ENCODE peak calls at places on chromosome 21, in seven cellular contexts. One of them, this sample, is unnamed.

GRCh38 chr21:9839011-9839661 is 682.2 kb upstream of the TPTE start:
- DNase-seq in GM23248: no peak
- DNase-seq in GM12865: no peak
- DNase-seq in CD4-positive, CD25-positive, alpha-beta regulatory T cell: no peak
- DNase-seq in esophagus squamous epithelium: no peak
- DNase-seq in epithelial cell of esophagus: no peak
- DNase-seq in fibroblast of lung: no peak
- DNase-seq in this sample: peak; percentile 89

GRCh38 chr21:35062016-35062415 is 12.9 kb upstream of the RUNX1 start:
- DNase-seq in GM23248: no peak
- DNase-seq in GM12865: no peak
- DNase-seq in CD4-positive, CD25-positive, alpha-beta regulatory T cell: no peak
- DNase-seq in esophagus squamous epithelium: no peak
- DNase-seq in epithelial cell of esophagus: no peak
- DNase-seq in fibroblast of lung: no peak
- DNase-seq in this sample: no peak

GRCh38 chr21:16709866-16710550 is 802.8 kb upstream of the CXADR start:
- DNase-seq in GM23248: peak; percentile 86
- DNase-seq in GM12865: no peak
- DNase-seq in CD4-positive, CD25-positive, alpha-beta regulatory T cell: no peak
- DNase-seq in esophagus squamous epithelium: no peak
- DNase-seq in epithelial cell of esophagus: no peak
- DNase-seq in fibroblast of lung: peak; percentile 79
- DNase-seq in this sample: no peak

GRCh38 chr21:35696644-35697043 is 363.7 kb downstream of the SETD4 start:
- DNase-seq in GM23248: no peak
- DNase-seq in GM12865: no peak
- DNase-seq in CD4-positive, CD25-positive, alpha-beta regulatory T cell: no peak
- DNase-seq in esophagus squamous epithelium: no peak
- DNase-seq in epithelial cell of esophagus: no peak
- DNase-seq in fibroblast of lung: no peak
- DNase-seq in this sample: no peak

GRCh38 chr21:30072496-30072895 is 94.1 kb downstream of the CLDN17 start:
- DNase-seq in GM23248: peak; percentile 79
- DNase-seq in GM12865: peak; percentile 7
- DNase-seq in CD4-positive, CD25-positive, alpha-beta regulatory T cell: peak; percentile 0
- DNase-seq in esophagus squamous epithelium: no peak
- DNase-seq in epithelial cell of esophagus: peak; percentile 81
- DNase-seq in fibroblast of lung: peak; percentile 0
- DNase-seq in this sample: no peak

GRCh38 chr21:17371470-17371869 is 141.4 kb upstream of the CXADR start:
- DNase-seq in GM23248: peak; percentile 85
- DNase-seq in GM12865: no peak
- DNase-seq in CD4-positive, CD25-positive, alpha-beta regulatory T cell: no peak
- DNase-seq in esophagus squamous epithelium: no peak
- DNase-seq in epithelial cell of esophagus: peak; percentile 81
- DNase-seq in fibroblast of lung: peak; percentile 85
- DNase-seq in this sample: no peak

GRCh38 chr21:46639489-46640386 is 4.3 kb downstream of the PRMT2 start:
- DNase-seq in GM23248: peak; percentile 64
- DNase-seq in GM12865: no peak
- DNase-seq in CD4-positive, CD25-positive, alpha-beta regulatory T cell: peak; percentile 36
- DNase-seq in esophagus squamous epithelium: no peak
- DNase-seq in epithelial cell of esophagus: peak; percentile 40
- DNase-seq in fibroblast of lung: peak; percentile 10
- DNase-seq in this sample: no peak

GRCh38 chr21:42493109-42494060 is 2.6 kb downstream of the RSPH1 start:
- DNase-seq in GM23248: no peak
- DNase-seq in GM12865: no peak
- DNase-seq in CD4-positive, CD25-positive, alpha-beta regulatory T cell: no peak
- DNase-seq in esophagus squamous epithelium: no peak
- DNase-seq in epithelial cell of esophagus: no peak
- DNase-seq in fibroblast of lung: no peak
- DNase-seq in this sample: no peak

GRCh38 chr21:38261851-38262250 is 5.1 kb downstream of the KCNJ15 start:
- DNase-seq in GM23248: peak; percentile 30
- DNase-seq in GM12865: no peak
- DNase-seq in CD4-positive, CD25-positive, alpha-beta regulatory T cell: no peak
- DNase-seq in esophagus squamous epithelium: no peak
- DNase-seq in epithelial cell of esophagus: no peak
- DNase-seq in fibroblast of lung: peak; percentile 46
- DNase-seq in this sample: no peak

GRCh38 chr21:42195378-42196031 is 23.4 kb upstream of the ABCG1 start:
- DNase-seq in GM23248: peak; percentile 32
- DNase-seq in GM12865: no peak
- DNase-seq in CD4-positive, CD25-positive, alpha-beta regulatory T cell: no peak
- DNase-seq in esophagus squamous epithelium: no peak
- DNase-seq in epithelial cell of esophagus: peak; percentile 65
- DNase-seq in fibroblast of lung: no peak
- DNase-seq in this sample: no peak

GRCh38 chr21:28614816-28615215 is 377.9 kb downstream of the LTN1 start:
- DNase-seq in GM23248: no peak
- DNase-seq in GM12865: no peak
- DNase-seq in CD4-positive, CD25-positive, alpha-beta regulatory T cell: no peak
- DNase-seq in esophagus squamous epithelium: no peak
- DNase-seq in epithelial cell of esophagus: no peak
- DNase-seq in fibroblast of lung: peak; percentile 53
- DNase-seq in this sample: no peak

GRCh38 chr21:38171723-38172344 is 85.0 kb upstream of the KCNJ15 start:
- DNase-seq in GM23248: peak; percentile 53
- DNase-seq in GM12865: no peak
- DNase-seq in CD4-positive, CD25-positive, alpha-beta regulatory T cell: no peak
- DNase-seq in esophagus squamous epithelium: no peak
- DNase-seq in epithelial cell of esophagus: peak; percentile 42
- DNase-seq in fibroblast of lung: peak; percentile 75
- DNase-seq in this sample: no peak

GRCh38 chr21:42865361-42866160 is 13.8 kb downstream of the WDR4 start:
- DNase-seq in GM23248: peak; percentile 50
- DNase-seq in GM12865: no peak
- DNase-seq in CD4-positive, CD25-positive, alpha-beta regulatory T cell: no peak
- DNase-seq in esophagus squamous epithelium: no peak
- DNase-seq in epithelial cell of esophagus: no peak
- DNase-seq in fibroblast of lung: no peak
- DNase-seq in this sample: peak; percentile 73

GRCh38 chr21:18411565-18411964 is 8.0 kb upstream of the TMPRSS15 start:
- DNase-seq in GM23248: no peak
- DNase-seq in GM12865: no peak
- DNase-seq in CD4-positive, CD25-positive, alpha-beta regulatory T cell: no peak
- DNase-seq in esophagus squamous epithelium: no peak
- DNase-seq in epithelial cell of esophagus: no peak
- DNase-seq in fibroblast of lung: no peak
- DNase-seq in this sample: no peak

GRCh38 chr21:42570841-42571387 is 57.3 kb downstream of the SLC37A1 start:
- DNase-seq in GM23248: no peak
- DNase-seq in GM12865: no peak
- DNase-seq in CD4-positive, CD25-positive, alpha-beta regulatory T cell: no peak
- DNase-seq in esophagus squamous epithelium: no peak
- DNase-seq in epithelial cell of esophagus: no peak
- DNase-seq in fibroblast of lung: no peak
- DNase-seq in this sample: peak; percentile 94

GRCh38 chr21:7917729-7918128 is 2603.7 kb upstream of the TPTE start:
- DNase-seq in GM23248: no peak
- DNase-seq in GM12865: no peak
- DNase-seq in CD4-positive, CD25-positive, alpha-beta regulatory T cell: no peak
- DNase-seq in esophagus squamous epithelium: no peak
- DNase-seq in epithelial cell of esophagus: no peak
- DNase-seq in fibroblast of lung: no peak
- DNase-seq in this sample: no peak

GRCh38 chr21:40788635-40789034 is 58.3 kb downstream of the DSCAM start:
- DNase-seq in GM23248: no peak
- DNase-seq in GM12865: no peak
- DNase-seq in CD4-positive, CD25-positive, alpha-beta regulatory T cell: no peak
- DNase-seq in esophagus squamous epithelium: no peak
- DNase-seq in epithelial cell of esophagus: no peak
- DNase-seq in fibroblast of lung: no peak
- DNase-seq in this sample: no peak

GRCh38 chr21:38241029-38241740 is 15.6 kb upstream of the KCNJ15 start:
- DNase-seq in GM23248: peak; percentile 88
- DNase-seq in GM12865: no peak
- DNase-seq in CD4-positive, CD25-positive, alpha-beta regulatory T cell: no peak
- DNase-seq in esophagus squamous epithelium: no peak
- DNase-seq in epithelial cell of esophagus: no peak
- DNase-seq in fibroblast of lung: peak; percentile 80
- DNase-seq in this sample: no peak

GRCh38 chr21:38533887-38534286 is 35.6 kb upstream of the ERG start:
- DNase-seq in GM23248: no peak
- DNase-seq in GM12865: no peak
- DNase-seq in CD4-positive, CD25-positive, alpha-beta regulatory T cell: no peak
- DNase-seq in esophagus squamous epithelium: no peak
- DNase-seq in epithelial cell of esophagus: peak; percentile 5
- DNase-seq in fibroblast of lung: peak; percentile 6
- DNase-seq in this sample: no peak

GRCh38 chr21:28072601-28073000 is 920.1 kb downstream of the LTN1 start:
- DNase-seq in GM23248: no peak
- DNase-seq in GM12865: no peak
- DNase-seq in CD4-positive, CD25-positive, alpha-beta regulatory T cell: no peak
- DNase-seq in esophagus squamous epithelium: no peak
- DNase-seq in epithelial cell of esophagus: no peak
- DNase-seq in fibroblast of lung: no peak
- DNase-seq in this sample: no peak

GRCh38 chr21:41993744-41994143 is 16.4 kb downstream of the ZBTB21 start:
- DNase-seq in GM23248: peak; percentile 94
- DNase-seq in GM12865: no peak
- DNase-seq in CD4-positive, CD25-positive, alpha-beta regulatory T cell: no peak
- DNase-seq in esophagus squamous epithelium: no peak
- DNase-seq in epithelial cell of esophagus: no peak
- DNase-seq in fibroblast of lung: peak; percentile 85
- DNase-seq in this sample: no peak

GRCh38 chr21:21921410-21922232 is 923.4 kb downstream of the NCAM2 start:
- DNase-seq in GM23248: peak; percentile 49
- DNase-seq in GM12865: peak; percentile 0
- DNase-seq in CD4-positive, CD25-positive, alpha-beta regulatory T cell: peak; percentile 1
- DNase-seq in esophagus squamous epithelium: no peak
- DNase-seq in epithelial cell of esophagus: peak; percentile 17
- DNase-seq in fibroblast of lung: peak; percentile 28
- DNase-seq in this sample: no peak

GRCh38 chr21:17550671-17551308 is 37.9 kb downstream of the CXADR start:
- DNase-seq in GM23248: no peak
- DNase-seq in GM12865: no peak
- DNase-seq in CD4-positive, CD25-positive, alpha-beta regulatory T cell: no peak
- DNase-seq in esophagus squamous epithelium: no peak
- DNase-seq in epithelial cell of esophagus: no peak
- DNase-seq in fibroblast of lung: no peak
- DNase-seq in this sample: no peak

GRCh38 chr21:45423201-45423955 is 18.4 kb downstream of the COL18A1 start:
- DNase-seq in GM23248: no peak
- DNase-seq in GM12865: no peak
- DNase-seq in CD4-positive, CD25-positive, alpha-beta regulatory T cell: no peak
- DNase-seq in esophagus squamous epithelium: no peak
- DNase-seq in epithelial cell of esophagus: no peak
- DNase-seq in fibroblast of lung: no peak
- DNase-seq in this sample: peak; percentile 75
- H3K4me3 ChIP-seq in GM23248: no peak overlapping the region
- H3K4me3 ChIP-seq in GM12865: no peak overlapping the region
- H3K4me3 ChIP-seq in CD4-positive, CD25-positive, alpha-beta regulatory T cell: no peak overlapping the region
- H3K4me3 ChIP-seq in esophagus squamous epithelium: no peak overlapping the region
- H3K4me3 ChIP-seq in epithelial cell of esophagus: no peak overlapping the region
- H3K4me3 ChIP-seq in fibroblast of lung: no peak overlapping the region
- H3K4me3 ChIP-seq in this sample: peak overlapping the region; percentile 55

GRCh38 chr21:44931137-44931500 is 8.7 kb upstream of the SLX9 start:
- DNase-seq in GM23248: peak; percentile 75
- DNase-seq in GM12865: peak; percentile 86
- DNase-seq in CD4-positive, CD25-positive, alpha-beta regulatory T cell: peak; percentile 63
- DNase-seq in esophagus squamous epithelium: no peak
- DNase-seq in epithelial cell of esophagus: no peak
- DNase-seq in fibroblast of lung: no peak
- DNase-seq in this sample: peak; percentile 88
- H3K4me3 ChIP-seq in GM23248: peak overlapping the region; percentile 67
- H3K4me3 ChIP-seq in GM12865: peak overlapping the region; percentile 82
- H3K4me3 ChIP-seq in CD4-positive, CD25-positive, alpha-beta regulatory T cell: peak overlapping the region; percentile 64
- H3K4me3 ChIP-seq in esophagus squamous epithelium: peak overlapping the region; percentile 51
- H3K4me3 ChIP-seq in epithelial cell of esophagus: no peak overlapping the region
- H3K4me3 ChIP-seq in fibroblast of lung: no peak overlapping the region
- H3K4me3 ChIP-seq in this sample: no peak overlapping the region

GRCh38 chr21:36861924-36862323 is 104.5 kb downstream of the HLCS start:
- DNase-seq in GM23248: no peak
- DNase-seq in GM12865: no peak
- DNase-seq in CD4-positive, CD25-positive, alpha-beta regulatory T cell: no peak
- DNase-seq in esophagus squamous epithelium: no peak
- DNase-seq in epithelial cell of esophagus: no peak
- DNase-seq in fibroblast of lung: peak; percentile 35
- DNase-seq in this sample: no peak
- H3K4me3 ChIP-seq in GM23248: no peak overlapping the region
- H3K4me3 ChIP-seq in GM12865: no peak overlapping the region
- H3K4me3 ChIP-seq in CD4-positive, CD25-positive, alpha-beta regulatory T cell: no peak overlapping the region
- H3K4me3 ChIP-seq in esophagus squamous epithelium: no peak overlapping the region
- H3K4me3 ChIP-seq in epithelial cell of esophagus: no peak overlapping the region
- H3K4me3 ChIP-seq in fibroblast of lung: no peak overlapping the region
- H3K4me3 ChIP-seq in this sample: no peak overlapping the region

GRCh38 chr21:31873275-31873695 is 465 bp downstream of the HUNK start:
- DNase-seq in GM23248: no peak
- DNase-seq in GM12865: no peak
- DNase-seq in CD4-positive, CD25-positive, alpha-beta regulatory T cell: no peak
- DNase-seq in esophagus squamous epithelium: no peak
- DNase-seq in epithelial cell of esophagus: no peak
- DNase-seq in fibroblast of lung: no peak
- DNase-seq in this sample: peak; percentile 77
- H3K4me3 ChIP-seq in GM23248: peak overlapping the region; percentile 80
- H3K4me3 ChIP-seq in GM12865: no peak overlapping the region
- H3K4me3 ChIP-seq in CD4-positive, CD25-positive, alpha-beta regulatory T cell: no peak overlapping the region
- H3K4me3 ChIP-seq in esophagus squamous epithelium: peak overlapping the region; percentile 67
- H3K4me3 ChIP-seq in epithelial cell of esophagus: no peak overlapping the region
- H3K4me3 ChIP-seq in fibroblast of lung: peak overlapping the region; percentile 57
- H3K4me3 ChIP-seq in this sample: no peak overlapping the region